ENCODE peak calls at places on chromosome 20, in nine cellular contexts. One of them, this sample, is unnamed.

GRCh38 chr20:35270021-35270902 is 7.7 kb downstream of the MMP24OS start:
- DNase-seq in A549: no peak
- DNase-seq in fibroblast of pulmonary artery: no peak
- DNase-seq in stomach: no peak
- DNase-seq in PC-9: no peak
- DNase-seq in A673: no peak
- DNase-seq in astrocyte of the spinal cord: no peak
- DNase-seq in neural progenitor cell: no peak
- DNase-seq in tibial nerve: no peak
- DNase-seq in this sample: no peak

GRCh38 chr20:48684501-48685041 is 143.2 kb downstream of the PREX1 start:
- DNase-seq in stomach: peak; percentile 81
- DNase-seq in PC-9: peak; percentile 38
- DNase-seq in tibial nerve: no peak
- DNase-seq in astrocyte of the spinal cord: no peak
- DNase-seq in fibroblast of pulmonary artery: no peak
- DNase-seq in A549: no peak
- DNase-seq in neural progenitor cell: no peak
- DNase-seq in A673: no peak
- DNase-seq in this sample: no peak

GRCh38 chr20:33025318-33025876 is 6.1 kb upstream of the BPIFB6 start:
- DNase-seq in A549: no peak
- DNase-seq in stomach: no peak
- DNase-seq in A673: no peak
- DNase-seq in tibial nerve: no peak
- DNase-seq in neural progenitor cell: no peak
- DNase-seq in PC-9: no peak
- DNase-seq in astrocyte of the spinal cord: no peak
- DNase-seq in fibroblast of pulmonary artery: no peak
- DNase-seq in this sample: no peak

GRCh38 chr20:51439160-51439689 is 103.3 kb downstream of the NFATC2 start:
- DNase-seq in fibroblast of pulmonary artery: no peak
- DNase-seq in A673: no peak
- DNase-seq in tibial nerve: no peak
- DNase-seq in astrocyte of the spinal cord: no peak
- DNase-seq in PC-9: no peak
- DNase-seq in neural progenitor cell: no peak
- DNase-seq in stomach: no peak
- DNase-seq in A549: no peak
- DNase-seq in this sample: no peak

GRCh38 chr20:20664795-20665194 is 47.6 kb downstream of the RALGAPA2 start:
- DNase-seq in neural progenitor cell: peak; percentile 53
- DNase-seq in astrocyte of the spinal cord: peak; percentile 16
- DNase-seq in A673: peak; percentile 70
- DNase-seq in tibial nerve: no peak
- DNase-seq in A549: peak; percentile 8
- DNase-seq in PC-9: no peak
- DNase-seq in stomach: no peak
- DNase-seq in fibroblast of pulmonary artery: peak; percentile 49
- DNase-seq in this sample: peak; percentile 47

GRCh38 chr20:53626584-53626983 is 32.9 kb upstream of the ZNF217 start:
- DNase-seq in fibroblast of pulmonary artery: no peak
- DNase-seq in neural progenitor cell: no peak
- DNase-seq in tibial nerve: no peak
- DNase-seq in stomach: no peak
- DNase-seq in PC-9: no peak
- DNase-seq in astrocyte of the spinal cord: no peak
- DNase-seq in A673: no peak
- DNase-seq in A549: no peak
- DNase-seq in this sample: no peak

GRCh38 chr20:24406761-24407550 is 62.5 kb upstream of the SYNDIG1 start:
- DNase-seq in fibroblast of pulmonary artery: no peak
- DNase-seq in A673: no peak
- DNase-seq in A549: no peak
- DNase-seq in PC-9: peak; percentile 5
- DNase-seq in neural progenitor cell: no peak
- DNase-seq in tibial nerve: no peak
- DNase-seq in stomach: no peak
- DNase-seq in astrocyte of the spinal cord: peak; percentile 14
- DNase-seq in this sample: peak; percentile 2

GRCh38 chr20:15091417-15092017 is 754.1 kb upstream of the FLRT3 start:
- DNase-seq in stomach: no peak
- DNase-seq in neural progenitor cell: no peak
- DNase-seq in astrocyte of the spinal cord: no peak
- DNase-seq in PC-9: no peak
- DNase-seq in A549: no peak
- DNase-seq in fibroblast of pulmonary artery: no peak
- DNase-seq in tibial nerve: no peak
- DNase-seq in A673: no peak
- DNase-seq in this sample: no peak

GRCh38 chr20:6765469-6766058 is 1.9 kb upstream of the BMP2 start:
- DNase-seq in tibial nerve: no peak
- DNase-seq in PC-9: peak; percentile 7
- DNase-seq in A673: peak; percentile 68
- DNase-seq in fibroblast of pulmonary artery: peak; percentile 81
- DNase-seq in A549: peak; percentile 13
- DNase-seq in stomach: no peak
- DNase-seq in astrocyte of the spinal cord: peak; percentile 84
- DNase-seq in neural progenitor cell: peak; percentile 46
- DNase-seq in this sample: peak; percentile 85

GRCh38 chr20:62536731-62537401 is 61.1 kb upstream of the GATA5 start:
- DNase-seq in fibroblast of pulmonary artery: no peak
- DNase-seq in stomach: no peak
- DNase-seq in tibial nerve: no peak
- DNase-seq in A673: no peak
- DNase-seq in PC-9: no peak
- DNase-seq in astrocyte of the spinal cord: no peak
- DNase-seq in neural progenitor cell: no peak
- DNase-seq in A549: no peak
- DNase-seq in this sample: no peak

GRCh38 chr20:17417221-17417620 is 114.0 kb downstream of the BFSP1 start:
- DNase-seq in A549: no peak
- DNase-seq in stomach: no peak
- DNase-seq in fibroblast of pulmonary artery: no peak
- DNase-seq in astrocyte of the spinal cord: no peak
- DNase-seq in neural progenitor cell: no peak
- DNase-seq in A673: no peak
- DNase-seq in PC-9: no peak
- DNase-seq in tibial nerve: no peak
- DNase-seq in this sample: no peak

GRCh38 chr20:33651562-33652048 is 10.5 kb upstream of the C20orf144 start:
- DNase-seq in stomach: no peak
- DNase-seq in fibroblast of pulmonary artery: no peak
- DNase-seq in A549: no peak
- DNase-seq in neural progenitor cell: no peak
- DNase-seq in PC-9: no peak
- DNase-seq in astrocyte of the spinal cord: no peak
- DNase-seq in A673: no peak
- DNase-seq in tibial nerve: no peak
- DNase-seq in this sample: no peak

GRCh38 chr20:62281161-62281933 is 21.4 kb upstream of the ADRM1 start:
- DNase-seq in fibroblast of pulmonary artery: no peak
- DNase-seq in PC-9: no peak
- DNase-seq in neural progenitor cell: no peak
- DNase-seq in tibial nerve: no peak
- DNase-seq in A549: no peak
- DNase-seq in astrocyte of the spinal cord: no peak
- DNase-seq in A673: no peak
- DNase-seq in stomach: no peak
- DNase-seq in this sample: no peak

GRCh38 chr20:17504326-17504897 is 26.8 kb downstream of the BFSP1 start:
- DNase-seq in fibroblast of pulmonary artery: no peak
- DNase-seq in astrocyte of the spinal cord: no peak
- DNase-seq in neural progenitor cell: no peak
- DNase-seq in A549: no peak
- DNase-seq in PC-9: peak; percentile 17
- DNase-seq in A673: no peak
- DNase-seq in tibial nerve: no peak
- DNase-seq in stomach: no peak
- DNase-seq in this sample: no peak

GRCh38 chr20:44092551-44093248 is 94.3 kb downstream of the JPH2 start:
- DNase-seq in A673: peak; percentile 76
- DNase-seq in tibial nerve: no peak
- DNase-seq in PC-9: peak; percentile 32
- DNase-seq in stomach: no peak
- DNase-seq in astrocyte of the spinal cord: peak; percentile 58
- DNase-seq in neural progenitor cell: peak; percentile 72
- DNase-seq in A549: no peak
- DNase-seq in fibroblast of pulmonary artery: peak; percentile 76
- DNase-seq in this sample: peak; percentile 67

GRCh38 chr20:52382931-52383330 is 191.4 kb upstream of the ZFP64 start:
- DNase-seq in PC-9: no peak
- DNase-seq in fibroblast of pulmonary artery: no peak
- DNase-seq in astrocyte of the spinal cord: no peak
- DNase-seq in A549: no peak
- DNase-seq in tibial nerve: no peak
- DNase-seq in stomach: no peak
- DNase-seq in neural progenitor cell: no peak
- DNase-seq in A673: no peak
- DNase-seq in this sample: no peak

DNA sequence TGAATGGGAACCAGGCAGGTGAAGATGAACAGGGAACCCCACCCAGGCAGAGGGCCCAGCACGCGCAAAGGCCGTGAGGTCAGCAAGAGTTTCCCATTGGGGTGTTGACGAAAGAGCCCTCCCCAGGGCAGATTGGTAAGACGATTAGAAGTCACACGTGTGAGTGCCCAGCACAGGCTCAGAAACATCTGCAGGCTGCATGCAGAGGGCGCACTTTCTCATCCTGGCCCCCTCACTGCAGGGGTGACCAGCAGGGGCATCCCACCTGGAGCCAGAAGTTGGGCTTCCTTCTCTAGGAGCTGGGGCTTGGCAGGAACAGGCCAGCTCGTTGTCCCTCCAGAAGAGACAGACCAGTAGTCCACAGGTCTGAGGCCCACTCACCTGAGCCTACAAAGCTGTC is 38.4 kb downstream of the VSTM2L start:
- DNase-seq in astrocyte of the spinal cord: no peak
- DNase-seq in tibial nerve: no peak
- DNase-seq in PC-9: no peak
- DNase-seq in neural progenitor cell: peak; percentile 38
- DNase-seq in stomach: peak; percentile 24
- DNase-seq in A549: peak; percentile 40
- DNase-seq in A673: no peak
- DNase-seq in fibroblast of pulmonary artery: no peak
- DNase-seq in this sample: no peak
- TF ChIP-seq CTCF in astrocyte of the spinal cord: peak; percentile 21
- TF ChIP-seq CTCF in tibial nerve: no peak
- TF ChIP-seq CTCF in PC-9: no peak
- TF ChIP-seq CTCF in neural progenitor cell: peak; percentile 48
- TF ChIP-seq CTCF in stomach: no peak
- TF ChIP-seq CTCF in A549: no peak
- TF ChIP-seq CTCF in A673: peak; percentile 36
- TF ChIP-seq CTCF in fibroblast of pulmonary artery: peak; percentile 14
- TF ChIP-seq CTCF in this sample: no peak

GRCh38 chr20:1353956-1354355 is 25.0 kb upstream of the SDCBP2 start:
- DNase-seq in fibroblast of pulmonary artery: no peak
- DNase-seq in PC-9: no peak
- DNase-seq in astrocyte of the spinal cord: no peak
- DNase-seq in neural progenitor cell: no peak
- DNase-seq in A549: no peak
- DNase-seq in stomach: no peak
- DNase-seq in A673: no peak
- DNase-seq in tibial nerve: no peak
- DNase-seq in this sample: no peak
- H3K4me3 ChIP-seq in fibroblast of pulmonary artery: no peak overlapping the region
- H3K4me3 ChIP-seq in PC-9: no peak overlapping the region
- H3K4me3 ChIP-seq in astrocyte of the spinal cord: no peak overlapping the region
- H3K4me3 ChIP-seq in neural progenitor cell: no peak overlapping the region
- H3K4me3 ChIP-seq in A549: no peak overlapping the region
- H3K4me3 ChIP-seq in stomach: no peak overlapping the region
- H3K4me3 ChIP-seq in A673: no peak overlapping the region
- H3K4me3 ChIP-seq in tibial nerve: no peak overlapping the region
- H3K4me3 ChIP-seq in this sample: no peak overlapping the region

DNA sequence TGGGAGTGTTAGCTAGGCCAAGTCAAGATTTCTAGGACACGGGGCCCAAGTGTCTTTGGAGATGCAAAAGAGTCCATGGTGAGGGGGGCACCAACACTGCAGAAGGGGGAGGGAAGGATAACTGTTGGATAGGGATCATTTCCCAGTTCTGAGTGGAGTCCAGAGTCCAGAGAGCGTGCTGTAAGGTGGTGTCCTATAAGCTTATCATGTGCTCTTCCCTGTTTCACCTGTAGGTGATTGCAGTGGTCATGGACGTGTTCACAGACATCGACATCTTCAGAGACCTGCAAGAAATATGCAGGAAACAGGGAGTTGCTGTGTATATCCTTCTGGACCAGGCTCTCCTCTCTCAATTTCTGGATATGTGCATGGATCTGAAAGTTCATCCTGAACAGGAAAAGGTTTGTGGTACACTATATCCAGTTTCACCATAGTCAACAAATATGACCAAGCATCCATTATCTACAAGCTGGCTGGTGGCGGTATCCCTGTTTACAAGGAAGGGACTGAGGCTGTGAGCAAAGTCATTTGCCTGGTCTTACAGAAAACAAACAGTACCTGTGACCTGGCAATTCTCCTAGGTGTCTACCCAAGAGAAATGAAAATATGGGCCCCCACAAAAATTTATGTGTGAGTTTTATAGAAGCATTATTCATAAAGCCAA is 15.6 kb downstream of the FAM83D start:
- DNase-seq in neural progenitor cell: no peak
- DNase-seq in fibroblast of pulmonary artery: no peak
- DNase-seq in astrocyte of the spinal cord: no peak
- DNase-seq in stomach: no peak
- DNase-seq in tibial nerve: no peak
- DNase-seq in PC-9: no peak
- DNase-seq in A673: no peak
- DNase-seq in A549: no peak
- DNase-seq in this sample: no peak
- TF ChIP-seq CTCF in neural progenitor cell: no peak
- TF ChIP-seq CTCF in fibroblast of pulmonary artery: no peak
- TF ChIP-seq CTCF in astrocyte of the spinal cord: no peak
- TF ChIP-seq CTCF in stomach: no peak
- TF ChIP-seq CTCF in tibial nerve: no peak
- TF ChIP-seq CTCF in PC-9: no peak
- TF ChIP-seq CTCF in A673: peak; percentile 9
- TF ChIP-seq CTCF in A549: no peak
- TF ChIP-seq CTCF in this sample: no peak

DNA sequence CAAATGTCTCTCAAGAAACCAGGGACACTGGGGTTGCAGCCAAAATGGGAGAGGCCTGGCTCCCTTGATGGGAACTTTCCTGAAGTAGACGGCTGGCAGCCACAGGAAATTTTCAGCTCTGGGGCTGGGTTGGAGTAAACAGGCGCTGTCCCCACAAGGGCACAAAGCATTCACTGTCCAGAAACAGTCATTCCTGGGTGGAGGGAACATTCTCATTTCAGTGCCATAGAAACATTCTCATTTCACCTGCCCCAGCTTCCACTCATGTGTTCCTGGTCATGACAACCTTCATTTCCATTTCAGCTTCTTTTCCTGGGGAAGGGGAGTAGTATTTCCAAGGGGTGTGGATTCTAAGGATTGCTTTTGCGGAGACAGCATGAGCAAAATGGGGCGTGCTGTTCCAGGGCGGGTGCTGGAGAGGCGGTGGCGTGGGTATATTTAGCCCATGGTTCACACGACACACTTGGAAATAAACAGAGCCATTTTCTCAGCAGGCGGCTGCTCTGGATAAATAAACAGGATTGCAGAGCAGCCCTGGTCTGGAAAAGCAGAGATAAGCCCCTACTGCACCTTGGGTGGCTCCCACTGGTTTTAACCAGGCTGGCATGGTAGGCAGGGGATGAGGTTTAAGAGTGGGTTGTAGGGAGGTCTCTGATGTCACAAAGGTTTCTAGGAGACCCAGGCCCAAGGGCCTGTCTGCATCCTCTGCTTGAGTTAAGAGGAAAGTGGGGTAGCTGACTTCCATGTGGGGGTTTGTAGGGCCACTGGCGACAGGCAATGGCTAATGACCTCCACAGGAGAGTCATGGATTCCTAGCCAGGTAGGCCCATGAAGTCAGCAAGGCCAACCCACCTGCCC is 32.9 kb downstream of the COX4I2 start:
- DNase-seq in A673: no peak
- DNase-seq in A549: no peak
- DNase-seq in PC-9: no peak
- DNase-seq in neural progenitor cell: no peak
- DNase-seq in stomach: peak; percentile 86
- DNase-seq in astrocyte of the spinal cord: peak; percentile 49
- DNase-seq in fibroblast of pulmonary artery: no peak
- DNase-seq in tibial nerve: peak; percentile 62
- DNase-seq in this sample: no peak
- H3K4me3 ChIP-seq in A673: no peak overlapping the region
- H3K4me3 ChIP-seq in A549: no peak overlapping the region
- H3K4me3 ChIP-seq in PC-9: no peak overlapping the region
- H3K4me3 ChIP-seq in neural progenitor cell: no peak overlapping the region
- H3K4me3 ChIP-seq in stomach: no peak overlapping the region
- H3K4me3 ChIP-seq in astrocyte of the spinal cord: no peak overlapping the region
- H3K4me3 ChIP-seq in fibroblast of pulmonary artery: no peak overlapping the region
- H3K4me3 ChIP-seq in tibial nerve: no peak overlapping the region
- H3K4me3 ChIP-seq in this sample: no peak overlapping the region

This sample was measured in cardiac fibroblast.